ENCODE peak calls at places on chromosome 12, in six cellular contexts. Y is right lobe of liver, P is body of pancreas, H is lower leg skin, J is A549, S is Peyer's patch. G is an unnamed sample.

GRCh38 chr12:570949-571794 is 92.1 kb downstream of the NINJ2 start:
- DNase-seq in Y (peak), P (peak), H (peak), J (peak), S (peak), G (peak)

GRCh38 chr12:72144553-72144952 is 127.6 kb upstream of the TRHDE start:
- DNase-seq in Y (no peak), P (no peak), H (no peak), J (no peak), S (no peak), G (no peak)

GRCh38 chr12:91111366-91112321 is at the start of gene LUM:
- DNase-seq in Y (no peak), P (peak), H (no peak), J (no peak), S (no peak), G (no peak)

GRCh38 chr12:131991816-131992430 is 42.2 kb downstream of the EP400 start:
- DNase-seq in Y (no peak), P (no peak), H (peak), J (no peak), S (no peak), G (no peak)

GRCh38 chr12:32995623-32996022 is 99.0 kb upstream of the PKP2 start:
- DNase-seq in Y (no peak), P (no peak), H (no peak), J (no peak), S (no peak), G (no peak)

GRCh38 chr12:100908501-100908900 is 113.9 kb downstream of the ANO4 start:
- DNase-seq in Y (no peak), P (no peak), H (no peak), J (no peak), S (no peak), G (no peak)

GRCh38 chr12:42094277-42094676 is 50.4 kb downstream of the GXYLT1 start:
- DNase-seq in Y (no peak), P (no peak), H (no peak), J (peak), S (no peak), G (no peak)

GRCh38 chr12:12786716-12787601 is 1.5 kb downstream of the APOLD1 start:
- DNase-seq in Y (peak), P (peak), H (peak), J (peak), S (peak), G (peak)

GRCh38 chr12:123250471-123251383 is 17.5 kb downstream of the MTRFR start:
- DNase-seq in Y (peak), P (peak), H (peak), J (peak), S (peak), G (no peak)

GRCh38 chr12:1835178-1836131 is 15.1 kb downstream of the LRTM2 start:
- DNase-seq in Y (peak), P (no peak), H (no peak), J (no peak), S (no peak), G (no peak)

GRCh38 chr12:68001486-68002466 is 12.5 kb downstream of the IFNG-AS1 start:
- DNase-seq in Y (no peak), P (no peak), H (no peak), J (peak), S (no peak), G (no peak)

GRCh38 chr12:80909370-80909769 is 28.4 kb downstream of the LIN7A start:
- DNase-seq in Y (no peak), P (no peak), H (no peak), J (no peak), S (no peak), G (no peak)

GRCh38 chr12:96749978-96750377 is 157.1 kb upstream of the NEDD1 start:
- DNase-seq in Y (no peak), P (no peak), H (no peak), J (no peak), S (no peak), G (no peak)

GRCh38 chr12:89135976-89136634 is 216.2 kb downstream of the DUSP6 start:
- DNase-seq in Y (no peak), P (no peak), H (no peak), J (peak), S (no peak), G (no peak)

GRCh38 chr12:100554608-100555077 is 18.8 kb upstream of the GAS2L3 start:
- DNase-seq in Y (no peak), P (no peak), H (no peak), J (peak), S (no peak), G (no peak)

GRCh38 chr12:13788626-13789025 is 192.8 kb downstream of the GRIN2B start:
- DNase-seq in Y (no peak), P (no peak), H (no peak), J (no peak), S (no peak), G (no peak)

GRCh38 chr12:80598004-80598606 is 109.3 kb upstream of the MYF6 start:
- DNase-seq in Y (no peak), P (peak), H (no peak), J (peak), S (no peak), G (no peak)

GRCh38 chr12:58764100-58764953 is 156.0 kb downstream of the LRIG3 start:
- DNase-seq in Y (no peak), P (no peak), H (no peak), J (no peak), S (no peak), G (no peak)

GRCh38 chr12:131855521-131856142 is 27.4 kb downstream of the MMP17 start:
- DNase-seq in Y (no peak), P (peak), H (no peak), J (no peak), S (peak), G (peak)

GRCh38 chr12:49377386-49377785 is 10.1 kb downstream of the SPATS2 start:
- DNase-seq in Y (no peak), P (no peak), H (no peak), J (no peak), S (no peak), G (no peak)

GRCh38 chr12:42010715-42011114 is 134.0 kb downstream of the GXYLT1 start:
- DNase-seq in Y (no peak), P (no peak), H (no peak), J (no peak), S (no peak), G (no peak)

GRCh38 chr12:94168041-94168440 is 19.7 kb downstream of the PLXNC1 start:
- DNase-seq in Y (no peak), P (no peak), H (no peak), J (no peak), S (no peak), G (no peak)

GRCh38 chr12:94165152-94165551 is 16.8 kb downstream of the PLXNC1 start:
- DNase-seq in Y (no peak), P (no peak), H (no peak), J (no peak), S (no peak), G (no peak)

GRCh38 chr12:94169495-94169894 is 21.1 kb downstream of the PLXNC1 start:
- DNase-seq in Y (no peak), P (no peak), H (no peak), J (no peak), S (no peak), G (no peak)

GRCh38 chr12:94165670-94166069 is 17.3 kb downstream of the PLXNC1 start:
- DNase-seq in Y (no peak), P (no peak), H (no peak), J (no peak), S (no peak), G (no peak)

DNA sequence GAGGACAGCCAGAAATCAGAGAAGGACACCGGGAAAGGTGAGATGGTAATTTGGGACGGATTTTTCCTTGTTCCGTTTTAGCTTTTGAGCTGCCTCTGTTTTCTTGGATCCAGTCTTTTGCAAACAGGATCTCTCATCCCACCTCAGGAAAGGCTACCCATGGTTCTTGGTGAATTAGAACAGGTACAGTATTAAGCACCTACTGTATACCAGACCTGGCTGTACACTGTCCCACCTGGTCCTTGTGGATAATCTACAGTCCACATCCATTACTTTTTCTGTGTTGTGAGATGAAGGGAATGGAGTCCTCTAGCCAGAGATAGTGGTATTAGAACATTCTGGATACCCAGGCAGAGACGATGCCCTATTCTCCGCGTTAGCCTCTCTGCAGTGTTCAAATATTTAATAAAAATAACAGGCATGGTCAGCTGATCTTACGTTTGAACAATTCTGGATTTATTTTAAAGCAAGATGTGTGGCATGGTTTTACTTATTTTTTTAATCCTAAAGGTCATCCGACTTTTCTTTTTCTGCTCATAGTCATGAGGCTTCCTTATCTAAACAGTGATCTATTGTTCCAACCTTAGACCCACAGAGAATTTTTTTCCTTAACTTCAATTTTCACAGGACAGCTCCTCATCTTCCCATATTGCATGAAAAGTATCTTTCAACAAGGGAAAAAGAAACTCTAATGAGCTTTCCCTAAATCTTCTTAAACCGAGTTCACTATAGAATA is 18.9 kb downstream of the PLXNC1 start:
- DNase-seq in Y (no peak), P (no peak), H (no peak), J (no peak), S (no peak), G (no peak)
- TF ChIP-seq POLR2A in Y (no peak), P (no peak), H (no peak), J (no peak), S (no peak), G (no peak)

DNA sequence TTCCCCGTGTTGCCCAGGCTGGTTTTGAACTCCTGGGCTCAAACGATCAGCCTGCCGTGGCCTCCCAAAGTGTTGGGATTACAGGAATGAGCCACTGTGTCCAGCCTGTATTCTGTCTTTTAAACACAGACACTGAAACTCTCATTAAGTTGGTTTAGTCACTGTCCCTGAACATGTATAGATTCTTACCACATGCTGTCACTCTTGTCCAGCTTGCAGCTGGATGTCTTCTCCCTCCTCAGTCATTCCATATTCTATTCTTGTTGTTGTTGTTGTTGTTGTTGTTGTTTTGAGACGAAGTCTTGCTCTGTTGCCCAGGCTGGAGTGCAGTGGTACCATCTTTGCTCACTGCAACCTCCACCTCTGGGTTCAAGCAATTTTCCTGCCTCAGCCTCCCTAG is 12.3 kb upstream of the ATP5MC2 start:
- DNase-seq in Y (no peak), P (no peak), H (no peak), J (no peak), S (no peak), G (no peak)
- H3K4me3 ChIP-seq in Y (no peak), P (no peak), H (no peak), J (no peak), S (no peak), G (no peak)

GRCh38 chr12:54279632-54280400 is at the start of gene CBX5:
- DNase-seq in Y (peak), P (peak), H (peak), J (peak), S (peak), G (peak)

GRCh38 chr12:54280401-54281260 is at the start of gene HNRNPA1:
- DNase-seq in Y (peak), P (peak), H (peak), J (peak), S (peak), G (peak)

GRCh38 chr12:54279227-54279631 is 693 bp downstream of the CBX5 start:
- DNase-seq in Y (no peak), P (no peak), H (no peak), J (no peak), S (no peak), G (no peak)

GRCh38 chr12:54276368-54276767 is 3.6 kb downstream of the CBX5 start:
- DNase-seq in Y (no peak), P (no peak), H (no peak), J (no peak), S (no peak), G (no peak)

DNA sequence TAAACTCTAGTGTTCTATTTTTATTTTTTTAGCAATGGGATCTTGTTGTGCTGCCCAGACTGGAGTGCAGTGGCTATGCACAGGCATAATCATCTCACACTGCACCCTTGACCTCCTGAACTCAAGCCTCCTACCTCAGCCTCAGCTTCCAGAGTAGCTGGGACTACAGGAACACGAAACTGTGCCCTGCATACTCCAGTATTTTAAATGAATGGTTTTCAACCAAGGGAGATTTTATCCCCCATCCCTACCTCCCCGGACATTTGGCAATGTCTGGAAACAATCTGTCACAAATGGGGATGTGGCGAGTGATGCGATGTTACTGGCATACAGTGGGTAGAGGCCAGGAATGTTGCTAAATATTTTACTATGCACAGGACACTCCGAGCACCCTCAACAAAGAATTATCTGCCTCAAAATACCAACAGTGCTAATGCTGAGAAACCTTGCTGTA is 2.1 kb downstream of the CBX5 start:
- DNase-seq in Y (no peak), P (no peak), H (no peak), J (no peak), S (no peak), G (no peak)
- TF ChIP-seq POLR2A in Y (no peak), P (no peak), H (no peak), J (no peak), S (no peak), G (no peak)

GRCh38 chr12:75389706-75390105 is 1.2 kb upstream of the GLIPR1L2 start:
- DNase-seq in Y (no peak), P (no peak), H (no peak), J (no peak), S (no peak), G (no peak)
- H3K4me3 ChIP-seq in Y (no peak), P (no peak), H (no peak), J (peak), S (no peak), G (no peak)

DNA sequence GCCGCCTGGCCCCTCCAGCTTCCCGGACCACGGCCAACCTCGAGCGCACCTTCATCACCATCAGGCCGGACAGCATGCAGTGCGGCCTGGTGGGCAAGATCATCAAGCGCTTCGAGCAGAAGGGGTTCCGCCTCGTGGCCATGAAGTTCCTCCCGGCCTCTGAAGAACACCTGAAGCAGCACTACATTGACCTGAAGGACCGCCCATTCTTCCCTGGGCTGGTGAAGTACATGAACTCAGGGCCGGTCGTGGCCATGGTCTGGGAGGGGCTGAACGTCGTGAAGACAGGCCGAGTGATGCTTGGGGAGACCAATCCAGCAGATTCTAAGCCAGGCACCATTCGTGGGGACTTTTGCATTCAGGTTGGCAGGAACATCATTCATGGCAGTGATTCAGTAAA is 9.5 kb downstream of the RNU4-2 start:
- DNase-seq in Y (no peak), P (no peak), H (no peak), J (no peak), S (no peak), G (no peak)
- TF ChIP-seq POLR2A in Y (no peak), P (no peak), H (no peak), J (no peak), S (no peak), G (no peak)

G was measured in upper lobe of left lung.